ENCODE peak calls at places on chromosomes 3 and 15, in five cellular contexts. Y is skeletal muscle cell, N is Right ventricle myocardium superior, E is amniotic epithelial cell, A is NCI-H345. W is an unnamed sample.
A peak's percentile ranks its signal among the peaks of the same experiment; 100 is the strongest.

GRCh38 chr15:61827131-61827530 is 233.1 kb downstream of the VPS13C start:
- DNase-seq in Y (no peak), N (no peak), E (no peak), A (no peak), W (no peak)

GRCh38 chr15:68312701-68313204 is 35.2 kb downstream of the FEM1B start:
- DNase-seq in Y (peak; percentile 25), N (no peak), E (peak; percentile 66), A (no peak), W (no peak)

GRCh38 chr3:144499346-144499745 is 527.7 kb downstream of the DIPK2A start:
- DNase-seq in Y (no peak), N (no peak), E (no peak), A (no peak), W (no peak)

GRCh38 chr3:128347282-128347681 is 119.4 kb downstream of the DNAJB8 start:
- DNase-seq in Y (no peak), N (no peak), E (no peak), A (no peak), W (no peak)

GRCh38 chr3:189577290-189577951 is 53.8 kb upstream of the TP63 start:
- DNase-seq in Y (no peak), N (no peak), E (no peak), A (no peak), W (no peak)

GRCh38 chr3:105539897-105540296 is 173.2 kb downstream of the ALCAM start:
- DNase-seq in Y (no peak), N (no peak), E (no peak), A (no peak), W (no peak)

GRCh38 chr3:14082108-14082657 is 42.5 kb downstream of the CHCHD4 start:
- DNase-seq in Y (no peak), N (no peak), E (no peak), A (no peak), W (no peak)

GRCh38 chr3:63096248-63097058 is 181.7 kb upstream of the SYNPR start:
- DNase-seq in Y (no peak), N (no peak), E (no peak), A (no peak), W (no peak)

GRCh38 chr15:62141200-62141599 is 23.9 kb downstream of the C2CD4B start:
- DNase-seq in Y (no peak), N (no peak), E (no peak), A (no peak), W (no peak)

GRCh38 chr15:55245058-55245457 is 44.6 kb downstream of the RAB27A start:
- DNase-seq in Y (no peak), N (no peak), E (peak; percentile 38), A (no peak), W (no peak)

GRCh38 chr3:102460579-102460978 is 25.8 kb downstream of the ZPLD1 start:
- DNase-seq in Y (no peak), N (no peak), E (no peak), A (no peak), W (no peak)

GRCh38 chr3:103158183-103158582 is 723.4 kb downstream of the ZPLD1 start:
- DNase-seq in Y (no peak), N (no peak), E (no peak), A (no peak), W (no peak)

GRCh38 chr15:60548101-60548500 is 69.2 kb upstream of the ICE2 start:
- DNase-seq in Y (no peak), N (no peak), E (no peak), A (no peak), W (no peak)

GRCh38 chr3:196599734-196600128 is 31.3 kb downstream of the FBXO45 start:
- DNase-seq in Y (no peak), N (no peak), E (peak; percentile 42), A (no peak), W (no peak)

GRCh38 chr3:138206196-138206595 is 19.1 kb downstream of the ARMC8 start:
- DNase-seq in Y (no peak), N (no peak), E (no peak), A (no peak), W (no peak)

GRCh38 chr3:127050733-127051132 is 67.8 kb downstream of the PLXNA1 start:
- DNase-seq in Y (no peak), N (peak; percentile 30), E (no peak), A (peak; percentile 38), W (no peak)

GRCh38 chr15:90376789-90377188 is 11.3 kb upstream of the IQGAP1 start:
- DNase-seq in Y (no peak), N (no peak), E (no peak), A (no peak), W (no peak)

GRCh38 chr3:111253733-111254132 is 182.1 kb downstream of the NECTIN3 start:
- DNase-seq in Y (no peak), N (no peak), E (no peak), A (no peak), W (no peak)

GRCh38 chr15:66072616-66073361 is 180.8 kb downstream of the MEGF11 start:
- DNase-seq in Y (no peak), N (no peak), E (peak; percentile 37), A (no peak), W (no peak)

GRCh38 chr3:132256984-132257383 is 60.2 kb upstream of the ACP3 start:
- DNase-seq in Y (peak; percentile 7), N (no peak), E (peak; percentile 51), A (peak; percentile 13), W (no peak)

GRCh38 chr15:39193611-39194010 is 387.3 kb upstream of the THBS1 start:
- DNase-seq in Y (no peak), N (no peak), E (no peak), A (no peak), W (no peak)

GRCh38 chr3:123877965-123878364 is 6.2 kb downstream of the MYLK start:
- DNase-seq in Y (no peak), N (no peak), E (no peak), A (no peak), W (no peak)

GRCh38 chr3:62090066-62090465 is 283.3 kb downstream of the FEZF2 start:
- DNase-seq in Y (no peak), N (no peak), E (no peak), A (no peak), W (no peak)

GRCh38 chr15:63373330-63373729 is 8.3 kb downstream of the CA12 start:
- DNase-seq in Y (no peak), N (no peak), E (no peak), A (no peak), W (no peak)

GRCh38 chr15:98853161-98853560 is 154.4 kb downstream of the PGPEP1L start:
- DNase-seq in Y (peak; percentile 87), N (peak; percentile 93), E (peak; percentile 93), A (peak; percentile 84), W (peak; percentile 40)

GRCh38 chr15:60137711-60138396 is 133.7 kb downstream of the FOXB1 start:
- DNase-seq in Y (no peak), N (no peak), E (peak; percentile 29), A (no peak), W (no peak)

GRCh38 chr3:17033516-17034168 is 148.9 kb downstream of the PLCL2 start:
- DNase-seq in Y (no peak), N (no peak), E (peak; percentile 20), A (no peak), W (no peak)

GRCh38 chr3:58333206-58334012 is 717 bp downstream of the PXK start:
- DNase-seq in Y (no peak), N (peak; percentile 46), E (peak; percentile 46), A (peak; percentile 2), W (no peak)

GRCh38 chr3:13644341-13645082 is 95.6 kb downstream of the FBLN2 start:
- DNase-seq in Y (no peak), N (no peak), E (peak; percentile 45), A (no peak), W (no peak)

GRCh38 chr3:125087768-125088391 is 32.1 kb upstream of the HEG1 start:
- DNase-seq in Y (no peak), N (no peak), E (no peak), A (no peak), W (no peak)

GRCh38 chr3:172892158-172892557 is 141.6 kb downstream of the ECT2 start:
- DNase-seq in Y (peak; percentile 52), N (no peak), E (peak; percentile 62), A (no peak), W (no peak)

GRCh38 chr3:168847293-168847883 is 751.7 kb upstream of the GOLIM4 start:
- DNase-seq in Y (no peak), N (no peak), E (peak; percentile 14), A (peak; percentile 7), W (peak; percentile 74)

GRCh38 chr3:186109897-186110803 is 1.3 kb upstream of the ETV5 start:
- DNase-seq in Y (no peak), N (no peak), E (peak; percentile 56), A (peak; percentile 61), W (no peak)

GRCh38 chr3:60599586-60599985 is 651.7 kb downstream of the FHIT start:
- DNase-seq in Y (no peak), N (no peak), E (no peak), A (no peak), W (no peak)

GRCh38 chr15:67033521-67033920 is 31.9 kb upstream of the SMAD3 start:
- DNase-seq in Y (no peak), N (peak; percentile 64), E (no peak), A (no peak), W (no peak)

GRCh38 chr3:126245811-126246727 is 65.7 kb upstream of the ALDH1L1 start:
- DNase-seq in Y (peak; percentile 30), N (peak; percentile 71), E (peak; percentile 49), A (peak; percentile 15), W (no peak)